ENCODE peak calls at places on chromosome 17, in six cellular contexts. S is stimulated activated CD8-positive, alpha-beta memory T cell treated with anti-CD3 and anti-CD28 coated beads, Interleukin-12 subunit alpha, Interleukin-12 subunit beta, amount 100 ng/mL, for 4 hours; B is T follicular helper cell; P is WTC11; H is trophoblast cell; C is COLO829. W is an unnamed sample.

GRCh38 chr17:82655523-82655922 is 7.3 kb upstream of the WDR45B start:
- DNase-seq in S (no peak), B (no peak), P (no peak), H (no peak), C (no peak), W (no peak)

GRCh38 chr17:67779098-67779672 is 46.1 kb upstream of the BPTF start:
- DNase-seq in S (no peak), B (peak), P (peak), H (no peak), C (no peak), W (no peak)

GRCh38 chr17:79461041-79461440 is 149.8 kb downstream of the RBFOX3 start:
- DNase-seq in S (no peak), B (no peak), P (no peak), H (no peak), C (peak), W (no peak)

GRCh38 chr17:14211778-14212177 is 24.9 kb downstream of the CDRT15 start:
- DNase-seq in S (no peak), B (no peak), P (peak), H (no peak), C (no peak), W (no peak)

GRCh38 chr17:38456031-38456815 is 28.0 kb downstream of the ARHGAP23 start:
- DNase-seq in S (no peak), B (no peak), P (no peak), H (peak), C (no peak), W (no peak)

GRCh38 chr17:1789936-1790335 is 28.1 kb downstream of the SERPINF1 start:
- DNase-seq in S (no peak), B (no peak), P (no peak), H (no peak), C (no peak), W (no peak)

GRCh38 chr17:73566905-73567782 is 77.1 kb downstream of the SDK2 start:
- DNase-seq in S (peak), B (no peak), P (no peak), H (no peak), C (no peak), W (no peak)

GRCh38 chr17:59154721-59155438 is at the start of gene SKA2:
- DNase-seq in S (peak), B (peak), P (peak), H (peak), C (peak), W (peak)

GRCh38 chr17:42709561-42709960 is 27.2 kb downstream of the CNTNAP1 start:
- DNase-seq in S (no peak), B (no peak), P (no peak), H (no peak), C (no peak), W (no peak)

GRCh38 chr17:16929757-16930520 is 42.0 kb downstream of the TNFRSF13B start:
- DNase-seq in S (no peak), B (no peak), P (no peak), H (no peak), C (no peak), W (no peak)

GRCh38 chr17:29582767-29583166 is 6.7 kb downstream of the GIT1 start:
- DNase-seq in S (no peak), B (no peak), P (no peak), H (no peak), C (no peak), W (no peak)

GRCh38 chr17:60075981-60076380 is 2.7 kb downstream of the HEATR6 start:
- DNase-seq in S (no peak), B (no peak), P (no peak), H (no peak), C (no peak), W (no peak)

GRCh38 chr17:58060596-58061191 is 22.5 kb upstream of the DYNLL2 start:
- DNase-seq in S (no peak), B (no peak), P (no peak), H (no peak), C (no peak), W (no peak)

GRCh38 chr17:7179317-7180254 is at the start of gene ASGR1:
- DNase-seq in S (no peak), B (no peak), P (no peak), H (no peak), C (no peak), W (no peak)

GRCh38 chr17:29155235-29155965 is 24.8 kb downstream of the MYO18A start:
- DNase-seq in S (peak), B (no peak), P (no peak), H (peak), C (peak), W (peak)

GRCh38 chr17:64455993-64456885 is 7.3 kb downstream of the MILR1 start:
- DNase-seq in S (no peak), B (no peak), P (no peak), H (no peak), C (no peak), W (no peak)

GRCh38 chr17:18065546-18065945 is 22.2 kb upstream of the DRG2 start:
- DNase-seq in S (no peak), B (no peak), P (no peak), H (no peak), C (no peak), W (no peak)

GRCh38 chr17:66562119-66562518 is 259.7 kb downstream of the PRKCA start:
- DNase-seq in S (no peak), B (no peak), P (no peak), H (no peak), C (no peak), W (no peak)

GRCh38 chr17:4074831-4075495 is 67.9 kb downstream of the ZZEF1 start:
- DNase-seq in S (no peak), B (no peak), P (no peak), H (peak), C (peak), W (peak)

GRCh38 chr17:31408586-31408985 is 17.1 kb downstream of the RAB11FIP4 start:
- DNase-seq in S (no peak), B (no peak), P (no peak), H (no peak), C (no peak), W (no peak)

GRCh38 chr17:32878211-32878610 is 1.3 kb upstream of the MYO1D start:
- DNase-seq in S (no peak), B (no peak), P (no peak), H (no peak), C (no peak), W (no peak)

GRCh38 chr17:75308732-75309629 is 19.7 kb upstream of the SLC25A19 start:
- DNase-seq in S (no peak), B (no peak), P (no peak), H (peak), C (no peak), W (no peak)

GRCh38 chr17:29140631-29141483 is 39.3 kb downstream of the MYO18A start:
- DNase-seq in S (no peak), B (peak), P (no peak), H (no peak), C (no peak), W (peak)

GRCh38 chr17:13996758-13997157 is 72.5 kb upstream of the COX10 start:
- DNase-seq in S (no peak), B (no peak), P (no peak), H (no peak), C (no peak), W (no peak)

GRCh38 chr17:60258313-60258712 is 108.5 kb downstream of the CA4 start:
- DNase-seq in S (no peak), B (no peak), P (no peak), H (no peak), C (no peak), W (no peak)

GRCh38 chr17:37489197-37490001 is at the start of gene DUSP14:
- DNase-seq in S (peak), B (peak), P (peak), H (peak), C (peak), W (peak)

GRCh38 chr17:7317161-7317803 is 2.1 kb upstream of the GPS2 start:
- DNase-seq in S (no peak), B (no peak), P (no peak), H (no peak), C (no peak), W (no peak)

GRCh38 chr17:57366558-57367351 is 110.4 kb downstream of the MSI2 start:
- DNase-seq in S (no peak), B (no peak), P (no peak), H (no peak), C (no peak), W (no peak)

GRCh38 chr17:38613981-38614779 is 8.4 kb upstream of the SRCIN1 start:
- DNase-seq in S (no peak), B (no peak), P (no peak), H (no peak), C (no peak), W (peak)

GRCh38 chr17:45228985-45229517 is 7.4 kb downstream of the FMNL1 start:
- DNase-seq in S (peak), B (peak), P (peak), H (peak), C (no peak), W (no peak)

GRCh38 chr17:80656590-80656989 is 112.0 kb downstream of the RPTOR start:
- DNase-seq in S (no peak), B (no peak), P (no peak), H (no peak), C (peak), W (no peak)

GRCh38 chr17:45431531-45432404 is 902 bp downstream of the ARHGAP27 start:
- DNase-seq in S (peak), B (peak), P (peak), H (peak), C (peak), W (peak)

GRCh38 chr17:39722965-39723848 is 7.1 kb downstream of the MIEN1 start:
- DNase-seq in S (no peak), B (no peak), P (peak), H (no peak), C (no peak), W (no peak)

W was measured in NCI-H510A treated with DMSO at 0.1 percent for 48 hours.